ENCODE peak calls at places on chromosomes 11 and 22, in five cellular contexts. One of them, this sample, is unnamed.
A peak's percentile ranks its signal among the peaks of the same experiment; 100 is the strongest.

GRCh38 chr11:64224151-64224890 is 1.7 kb downstream of the TRPT1 start:
- DNase-seq in heart left ventricle: peak; percentile 31
- DNase-seq in omental fat pad: no peak
- DNase-seq in AG09319: no peak
- DNase-seq in colonic mucosa: no peak
- DNase-seq in this sample: no peak

GRCh38 chr22:45072322-45072903 is 62.6 kb upstream of the PHF21B start:
- DNase-seq in heart left ventricle: no peak
- DNase-seq in omental fat pad: peak; percentile 43
- DNase-seq in AG09319: no peak
- DNase-seq in colonic mucosa: no peak
- DNase-seq in this sample: peak; percentile 40

GRCh38 chr11:124938206-124938765 is 2.4 kb upstream of the HEPACAM start:
- DNase-seq in heart left ventricle: no peak
- DNase-seq in omental fat pad: no peak
- DNase-seq in AG09319: no peak
- DNase-seq in colonic mucosa: no peak
- DNase-seq in this sample: no peak

GRCh38 chr11:68160100-68160695 is 39.0 kb upstream of the CHKA start:
- DNase-seq in heart left ventricle: no peak
- DNase-seq in omental fat pad: no peak
- DNase-seq in AG09319: no peak
- DNase-seq in colonic mucosa: no peak
- DNase-seq in this sample: no peak

GRCh38 chr11:72141066-72141465 is 5.5 kb downstream of the FOLR3 start:
- DNase-seq in heart left ventricle: no peak
- DNase-seq in omental fat pad: no peak
- DNase-seq in AG09319: peak; percentile 43
- DNase-seq in colonic mucosa: no peak
- DNase-seq in this sample: no peak

GRCh38 chr11:128757886-128758612 is 64.2 kb downstream of the FLI1 start:
- DNase-seq in heart left ventricle: no peak
- DNase-seq in omental fat pad: no peak
- DNase-seq in AG09319: no peak
- DNase-seq in colonic mucosa: no peak
- DNase-seq in this sample: no peak

GRCh38 chr11:12376259-12376971 is 956 bp upstream of the PARVA start:
- DNase-seq in heart left ventricle: peak; percentile 72
- DNase-seq in omental fat pad: no peak
- DNase-seq in AG09319: no peak
- DNase-seq in colonic mucosa: peak; percentile 39
- DNase-seq in this sample: no peak

GRCh38 chr11:134517621-134518293 is 105.7 kb upstream of the B3GAT1 start:
- DNase-seq in heart left ventricle: no peak
- DNase-seq in omental fat pad: peak; percentile 17
- DNase-seq in AG09319: no peak
- DNase-seq in colonic mucosa: no peak
- DNase-seq in this sample: no peak

GRCh38 chr22:42179616-42180015 is 49.0 kb upstream of the CYP2D6 start:
- DNase-seq in heart left ventricle: no peak
- DNase-seq in omental fat pad: no peak
- DNase-seq in AG09319: peak; percentile 56
- DNase-seq in colonic mucosa: no peak
- DNase-seq in this sample: no peak

GRCh38 chr11:125923012-125923579 is 18.8 kb downstream of the DDX25 start:
- DNase-seq in heart left ventricle: peak; percentile 61
- DNase-seq in omental fat pad: no peak
- DNase-seq in AG09319: peak; percentile 30
- DNase-seq in colonic mucosa: peak; percentile 78
- DNase-seq in this sample: peak; percentile 66

GRCh38 chr11:72228229-72228843 is 3.8 kb downstream of the INPPL1 start:
- DNase-seq in heart left ventricle: no peak
- DNase-seq in omental fat pad: no peak
- DNase-seq in AG09319: no peak
- DNase-seq in colonic mucosa: no peak
- DNase-seq in this sample: peak; percentile 25

GRCh38 chr11:19087658-19088057 is 27.1 kb upstream of the MRGPRX2 start:
- DNase-seq in heart left ventricle: no peak
- DNase-seq in omental fat pad: no peak
- DNase-seq in AG09319: no peak
- DNase-seq in colonic mucosa: peak; percentile 6
- DNase-seq in this sample: no peak

GRCh38 chr11:12318791-12319733 is 58.3 kb upstream of the PARVA start:
- DNase-seq in heart left ventricle: no peak
- DNase-seq in omental fat pad: no peak
- DNase-seq in AG09319: peak; percentile 89
- DNase-seq in colonic mucosa: no peak
- DNase-seq in this sample: no peak

GRCh38 chr11:72671144-72672099 is 2.8 kb downstream of the PDE2A start:
- DNase-seq in heart left ventricle: no peak
- DNase-seq in omental fat pad: no peak
- DNase-seq in AG09319: no peak
- DNase-seq in colonic mucosa: no peak
- DNase-seq in this sample: no peak

GRCh38 chr11:106733518-106734162 is 284.6 kb downstream of the GUCY1A2 start:
- DNase-seq in heart left ventricle: no peak
- DNase-seq in omental fat pad: no peak
- DNase-seq in AG09319: no peak
- DNase-seq in colonic mucosa: no peak
- DNase-seq in this sample: no peak

GRCh38 chr22:38927033-38927789 is 30.2 kb upstream of the APOBEC3A start:
- DNase-seq in heart left ventricle: peak; percentile 81
- DNase-seq in omental fat pad: no peak
- DNase-seq in AG09319: no peak
- DNase-seq in colonic mucosa: peak; percentile 77
- DNase-seq in this sample: peak; percentile 80

GRCh38 chr22:38921801-38922200 is 35.6 kb upstream of the APOBEC3A start:
- DNase-seq in heart left ventricle: no peak
- DNase-seq in omental fat pad: no peak
- DNase-seq in AG09319: no peak
- DNase-seq in colonic mucosa: peak; percentile 60
- DNase-seq in this sample: no peak

GRCh38 chr22:38923463-38924196 is 33.8 kb upstream of the APOBEC3A start:
- DNase-seq in heart left ventricle: peak; percentile 89
- DNase-seq in omental fat pad: no peak
- DNase-seq in AG09319: peak; percentile 67
- DNase-seq in colonic mucosa: peak; percentile 83
- DNase-seq in this sample: no peak

GRCh38 chr22:38925571-38926041 is 31.8 kb upstream of the APOBEC3A start:
- DNase-seq in heart left ventricle: no peak
- DNase-seq in omental fat pad: no peak
- DNase-seq in AG09319: no peak
- DNase-seq in colonic mucosa: no peak
- DNase-seq in this sample: no peak

DNA sequence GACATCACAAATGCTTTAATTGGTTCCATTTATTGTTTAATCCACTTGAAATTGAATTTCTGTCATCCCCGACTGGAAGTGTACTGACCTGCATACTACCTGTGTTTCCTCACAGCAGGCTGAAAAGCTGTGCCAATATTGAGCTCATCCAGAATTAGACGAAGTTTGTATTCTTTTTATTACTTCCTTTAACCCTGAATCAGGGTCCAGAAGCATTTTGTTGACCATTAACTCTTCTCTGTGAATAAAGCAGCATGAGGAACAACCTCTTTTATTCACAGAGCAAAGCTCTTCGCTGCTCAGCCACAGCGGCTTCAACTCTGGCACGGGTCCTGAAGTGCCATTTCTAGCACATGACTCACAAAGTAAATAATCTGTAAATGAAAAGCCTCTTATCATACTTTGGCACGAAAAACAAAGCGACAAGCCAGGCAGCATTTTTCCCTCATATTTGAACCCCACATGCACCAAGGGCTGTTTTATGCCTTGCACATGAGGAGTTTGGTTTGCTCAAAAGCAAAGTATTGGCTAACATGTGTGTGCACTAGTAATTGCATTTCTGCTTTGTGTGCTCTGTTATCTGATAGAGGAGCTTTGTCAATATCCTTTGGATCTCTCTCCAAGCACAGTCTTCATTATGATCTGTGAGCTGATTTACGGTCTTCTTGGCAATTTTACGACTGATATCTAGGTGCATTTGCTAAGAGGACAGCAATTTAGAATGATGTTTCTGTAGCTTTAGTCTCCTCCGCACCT is 33.0 kb upstream of the APOBEC3A start:
- DNase-seq in heart left ventricle: peak; percentile 80
- DNase-seq in omental fat pad: no peak
- DNase-seq in AG09319: peak; percentile 88
- DNase-seq in colonic mucosa: peak; percentile 90
- DNase-seq in this sample: no peak
- TF ChIP-seq CTCF in heart left ventricle: no peak
- TF ChIP-seq CTCF in omental fat pad: no peak
- TF ChIP-seq CTCF in AG09319: no peak
- TF ChIP-seq CTCF in colonic mucosa: no peak
- TF ChIP-seq CTCF in this sample: no peak

GRCh38 chr11:69674267-69674885 is 777 bp downstream of the LTO1 start:
- DNase-seq in heart left ventricle: no peak
- DNase-seq in omental fat pad: no peak
- DNase-seq in AG09319: peak; percentile 15
- DNase-seq in colonic mucosa: peak; percentile 32
- DNase-seq in this sample: no peak

GRCh38 chr11:69677744-69678143 is 2.6 kb upstream of the LTO1 start:
- DNase-seq in heart left ventricle: no peak
- DNase-seq in omental fat pad: no peak
- DNase-seq in AG09319: no peak
- DNase-seq in colonic mucosa: no peak
- DNase-seq in this sample: no peak

GRCh38 chr11:69670158-69670845 is 4.9 kb downstream of the LTO1 start:
- DNase-seq in heart left ventricle: peak; percentile 88
- DNase-seq in omental fat pad: peak; percentile 63
- DNase-seq in AG09319: peak; percentile 60
- DNase-seq in colonic mucosa: peak; percentile 79
- DNase-seq in this sample: peak; percentile 88

GRCh38 chr11:69671734-69672465 is 3.3 kb downstream of the LTO1 start:
- DNase-seq in heart left ventricle: no peak
- DNase-seq in omental fat pad: no peak
- DNase-seq in AG09319: no peak
- DNase-seq in colonic mucosa: no peak
- DNase-seq in this sample: no peak

DNA sequence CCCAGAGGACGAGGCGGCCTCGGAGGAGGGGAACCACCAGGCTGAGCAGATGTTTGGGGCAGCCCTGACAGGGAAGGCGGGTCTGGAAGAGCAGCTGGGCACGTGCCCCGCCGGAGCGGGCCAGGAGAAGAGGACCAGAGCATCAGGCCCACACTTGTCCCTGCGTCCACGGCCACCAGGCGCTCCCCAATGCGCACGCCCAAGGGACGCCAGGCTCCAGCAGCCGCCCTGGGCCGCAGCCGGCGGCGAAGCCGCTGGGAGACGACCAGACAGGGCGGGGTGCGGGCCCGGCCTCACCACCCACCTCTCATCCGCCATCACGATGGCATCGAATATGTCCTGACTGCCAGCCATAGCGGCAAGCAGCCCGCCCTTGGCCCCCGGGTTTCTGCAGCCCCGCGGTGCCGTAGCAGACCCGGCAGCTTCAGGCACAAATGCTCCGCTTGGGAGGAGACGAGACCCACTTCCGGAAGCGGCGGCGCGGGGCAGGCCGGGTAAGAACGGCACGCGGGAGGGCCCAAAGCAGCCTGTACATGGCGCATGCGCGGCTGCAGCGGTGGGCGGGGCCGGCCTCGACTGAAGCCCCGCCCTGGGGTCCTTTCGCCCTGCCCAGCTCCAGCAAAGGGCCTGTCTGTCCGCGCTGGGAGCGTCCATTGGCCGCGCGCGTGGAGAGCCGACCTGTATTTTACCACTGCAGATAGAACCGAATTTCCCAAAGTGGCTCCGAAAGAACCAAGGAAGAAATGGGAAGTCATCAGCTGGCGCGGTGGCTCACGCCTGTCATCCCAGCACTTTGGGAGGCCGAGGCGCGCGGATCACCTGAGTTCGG is at the start of gene LTO1:
- DNase-seq in heart left ventricle: peak; percentile 98
- DNase-seq in omental fat pad: peak; percentile 94
- DNase-seq in AG09319: peak; percentile 91
- DNase-seq in colonic mucosa: peak; percentile 98
- DNase-seq in this sample: peak; percentile 98
- TF ChIP-seq CTCF in heart left ventricle: no peak
- TF ChIP-seq CTCF in omental fat pad: no peak
- TF ChIP-seq CTCF in AG09319: no peak
- TF ChIP-seq CTCF in colonic mucosa: no peak
- TF ChIP-seq CTCF in this sample: no peak

GRCh38 chr11:44614281-44614680 is 48.8 kb downstream of the CD82 start:
- DNase-seq in heart left ventricle: peak; percentile 19
- DNase-seq in omental fat pad: no peak
- DNase-seq in AG09319: no peak
- DNase-seq in colonic mucosa: no peak
- DNase-seq in this sample: no peak
- TF ChIP-seq CTCF in heart left ventricle: no peak
- TF ChIP-seq CTCF in omental fat pad: no peak
- TF ChIP-seq CTCF in AG09319: no peak
- TF ChIP-seq CTCF in colonic mucosa: no peak
- TF ChIP-seq CTCF in this sample: no peak

DNA sequence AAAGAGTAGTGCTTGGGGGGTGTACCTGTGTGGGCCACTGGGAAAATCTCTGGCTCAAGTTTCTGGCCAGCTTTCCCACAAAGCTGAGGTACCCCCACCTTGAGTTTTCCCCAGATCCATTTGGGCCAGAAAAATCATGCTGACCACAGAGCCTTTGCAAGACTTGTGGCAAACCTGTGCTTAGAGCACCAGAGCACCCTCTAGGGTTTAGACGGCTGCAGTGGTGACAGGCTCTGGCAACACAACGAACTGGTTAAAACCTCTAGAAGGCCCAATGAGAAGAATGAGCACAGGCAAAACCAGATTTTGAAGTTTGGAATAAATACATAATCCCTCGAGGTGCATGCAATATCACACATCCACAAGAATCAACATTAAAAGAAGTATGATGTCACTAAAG is 290.7 kb upstream of the FOLH1 start:
- DNase-seq in heart left ventricle: no peak
- DNase-seq in omental fat pad: no peak
- DNase-seq in AG09319: no peak
- DNase-seq in colonic mucosa: no peak
- DNase-seq in this sample: no peak
- TF ChIP-seq CTCF in heart left ventricle: no peak
- TF ChIP-seq CTCF in omental fat pad: no peak
- TF ChIP-seq CTCF in AG09319: no peak
- TF ChIP-seq CTCF in colonic mucosa: no peak
- TF ChIP-seq CTCF in this sample: no peak

GRCh38 chr11:59754494-59754858 is 700 bp upstream of the STX3 start:
- DNase-seq in heart left ventricle: no peak
- DNase-seq in omental fat pad: no peak
- DNase-seq in AG09319: no peak
- DNase-seq in colonic mucosa: peak; percentile 37
- DNase-seq in this sample: peak; percentile 26

GRCh38 chr11:59756496-59756840 is 1.3 kb downstream of the STX3 start:
- DNase-seq in heart left ventricle: no peak
- DNase-seq in omental fat pad: no peak
- DNase-seq in AG09319: no peak
- DNase-seq in colonic mucosa: no peak
- DNase-seq in this sample: no peak

GRCh38 chr11:59754859-59755700 is at the start of gene STX3:
- DNase-seq in heart left ventricle: peak; percentile 73
- DNase-seq in omental fat pad: no peak
- DNase-seq in AG09319: no peak
- DNase-seq in colonic mucosa: peak; percentile 81
- DNase-seq in this sample: peak; percentile 81

GRCh38 chr11:59756845-59757244 is 1.7 kb downstream of the STX3 start:
- DNase-seq in heart left ventricle: no peak
- DNase-seq in omental fat pad: no peak
- DNase-seq in AG09319: no peak
- DNase-seq in colonic mucosa: peak; percentile 78
- DNase-seq in this sample: peak; percentile 5

GRCh38 chr11:59755701-59756495 is 722 bp downstream of the STX3 start:
- DNase-seq in heart left ventricle: peak; percentile 71
- DNase-seq in omental fat pad: peak; percentile 78
- DNase-seq in AG09319: peak; percentile 22
- DNase-seq in colonic mucosa: peak; percentile 92
- DNase-seq in this sample: peak; percentile 52
- TF ChIP-seq CTCF in heart left ventricle: no peak
- TF ChIP-seq CTCF in omental fat pad: no peak
- TF ChIP-seq CTCF in AG09319: no peak
- TF ChIP-seq CTCF in colonic mucosa: no peak
- TF ChIP-seq CTCF in this sample: no peak